ENCODE peak calls at places on chromosomes 3 and 15, in six cellular contexts. Y is neural progenitor cell, W is GM23338, A is hepatocyte, B is PC-3, T is GM23248. Z is an unnamed sample.

GRCh38 chr3:41985018-41985417 is 23.1 kb upstream of the ULK4 start:
- DNase-seq in Y (no peak), W (no peak), A (no peak), B (no peak), T (no peak), Z (no peak)

GRCh38 chr15:66897971-66898370 is 167.4 kb upstream of the SMAD3 start:
- DNase-seq in Y (no peak), W (no peak), A (no peak), B (no peak), T (no peak), Z (no peak)

GRCh38 chr3:11718582-11719405 is 75.1 kb upstream of the VGLL4 start:
- DNase-seq in Y (peak; percentile 25), W (peak; percentile 29), A (peak; percentile 67), B (peak; percentile 52), T (peak; percentile 82), Z (peak; percentile 57)

GRCh38 chr3:156681003-156681402 is 6.6 kb downstream of the TIPARP start:
- DNase-seq in Y (peak; percentile 25), W (peak; percentile 79), A (peak; percentile 73), B (peak; percentile 88), T (peak; percentile 83), Z (peak; percentile 55)

GRCh38 chr3:5021571-5022092 is 42.4 kb downstream of the BHLHE40 start:
- DNase-seq in Y (no peak), W (no peak), A (no peak), B (peak; percentile 96), T (peak; percentile 92), Z (no peak)

GRCh38 chr3:65890328-65890727 is 148.4 kb downstream of the MAGI1 start:
- DNase-seq in Y (no peak), W (no peak), A (no peak), B (no peak), T (no peak), Z (no peak)

GRCh38 chr3:142724682-142725351 is 983 bp downstream of the TRPC1 start:
- DNase-seq in Y (peak; percentile 84), W (peak; percentile 92), A (peak; percentile 64), B (peak; percentile 28), T (peak; percentile 72), Z (no peak)

GRCh38 chr15:84599906-84600305 is 903 bp upstream of the ZSCAN2 start:
- DNase-seq in Y (no peak), W (peak; percentile 35), A (no peak), B (no peak), T (no peak), Z (no peak)

GRCh38 chr3:10557250-10557649 is 51.9 kb upstream of the ATP2B2 start:
- DNase-seq in Y (no peak), W (no peak), A (no peak), B (no peak), T (no peak), Z (no peak)

GRCh38 chr3:126085276-126085675 is 1.4 kb upstream of the SLC41A3 start:
- DNase-seq in Y (no peak), W (no peak), A (no peak), B (no peak), T (no peak), Z (no peak)

GRCh38 chr3:635393-635792 is 438.8 kb downstream of the CHL1 start:
- DNase-seq in Y (no peak), W (no peak), A (no peak), B (no peak), T (no peak), Z (no peak)

GRCh38 chr3:52063026-52063723 is 6.8 kb upstream of the DUSP7 start:
- DNase-seq in Y (no peak), W (no peak), A (no peak), B (no peak), T (no peak), Z (no peak)

GRCh38 chr3:42742688-42743087 is 30.4 kb downstream of the CCDC13 start:
- DNase-seq in Y (no peak), W (no peak), A (no peak), B (no peak), T (no peak), Z (no peak)

GRCh38 chr3:182533394-182533793 is 259.9 kb upstream of the ATP11B start:
- DNase-seq in Y (no peak), W (no peak), A (peak; percentile 14), B (peak; percentile 41), T (no peak), Z (no peak)

GRCh38 chr15:70870066-70870465 is 16.1 kb upstream of the LARP6 start:
- DNase-seq in Y (no peak), W (no peak), A (no peak), B (peak; percentile 54), T (peak; percentile 80), Z (peak; percentile 48)

GRCh38 chr15:100350434-100351226 is 8.9 kb upstream of the ADAMTS17 start:
- DNase-seq in Y (no peak), W (no peak), A (peak; percentile 73), B (peak; percentile 85), T (peak; percentile 80), Z (peak; percentile 35)

GRCh38 chr3:125140817-125141595 is 71.5 kb downstream of the SLC12A8 start:
- DNase-seq in Y (no peak), W (peak; percentile 39), A (no peak), B (no peak), T (no peak), Z (no peak)

GRCh38 chr15:44381223-44381622 is 46.2 kb upstream of the CTDSPL2 start:
- DNase-seq in Y (no peak), W (no peak), A (no peak), B (no peak), T (peak; percentile 19), Z (no peak)

GRCh38 chr3:186361612-186362408 is at the start of gene DGKG:
- DNase-seq in Y (peak; percentile 59), W (peak; percentile 54), A (no peak), B (peak; percentile 29), T (peak; percentile 31), Z (peak; percentile 79)

DNA sequence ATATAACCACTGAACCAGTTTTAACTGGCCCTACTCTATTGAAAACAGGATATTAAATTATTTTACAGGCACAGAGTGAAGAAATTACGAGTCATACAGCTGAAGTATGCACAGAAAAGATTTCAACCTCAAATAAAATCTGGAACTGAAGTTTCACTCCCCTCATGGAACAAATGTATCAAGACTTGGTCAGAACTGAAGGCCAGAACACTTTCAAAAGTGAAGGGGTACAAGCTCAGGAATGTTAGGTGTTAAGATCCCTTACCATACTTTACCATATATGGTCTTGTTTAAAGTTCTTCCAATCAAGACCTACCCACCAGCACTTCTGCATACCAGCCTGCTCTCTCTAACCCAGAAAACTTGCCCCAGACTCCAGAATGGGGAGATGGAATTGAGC is 59.8 kb downstream of the OXSM start:
- DNase-seq in Y (no peak), W (peak; percentile 35), A (no peak), B (peak; percentile 37), T (peak; percentile 61), Z (no peak)
- TF ChIP-seq EZH2phosphoT487 in Y (no peak), W (no peak), A (no peak), B (no peak), T (no peak), Z (no peak)

DNA sequence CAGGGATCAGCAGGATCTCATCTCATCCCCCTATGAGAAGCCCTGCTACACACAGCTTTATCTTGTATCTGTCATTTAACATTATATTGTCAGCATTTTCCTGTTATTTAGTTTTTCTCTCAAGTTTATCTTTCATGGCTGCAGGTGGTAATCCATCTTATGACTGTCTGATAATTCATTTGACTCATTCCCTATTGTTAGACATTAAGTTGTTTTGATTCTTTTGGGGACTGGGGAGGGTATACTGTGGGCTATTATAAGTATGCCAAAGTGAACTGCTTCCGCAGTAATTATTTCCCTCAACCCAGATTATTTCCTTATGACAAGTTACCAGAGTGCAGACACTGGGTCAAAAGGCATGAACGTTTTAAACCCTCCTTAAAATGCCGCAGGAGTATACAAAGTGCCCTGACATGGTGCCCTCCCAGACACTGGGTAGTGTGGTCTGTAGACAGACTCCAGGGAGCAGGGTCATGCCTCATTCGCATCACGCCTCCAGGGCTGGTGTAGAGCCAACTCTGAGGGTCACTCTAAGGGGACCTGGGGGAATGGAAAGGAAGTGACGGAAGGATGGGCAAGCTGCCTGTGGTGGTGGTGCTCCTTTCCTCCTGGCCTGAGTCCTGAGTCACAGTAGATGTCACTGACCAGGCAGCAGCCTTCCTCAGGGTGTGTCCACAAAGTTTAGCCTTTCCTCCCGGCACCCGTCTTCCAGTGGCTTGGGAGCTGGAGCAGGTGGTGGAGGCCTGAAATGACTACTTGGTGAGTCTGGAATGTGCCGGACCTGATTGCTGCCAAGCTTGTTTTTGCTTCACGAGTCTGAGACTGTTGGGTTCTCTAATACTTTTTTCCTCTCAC is 11.6 kb downstream of the GPR160 start:
- DNase-seq in Y (no peak), W (no peak), A (no peak), B (peak; percentile 94), T (peak; percentile 57), Z (no peak)
- H2AFZ ChIP-seq in Y (no peak overlapping the region), W (no peak overlapping the region), A (no peak overlapping the region), B (peak overlapping the region; percentile 63), T (no peak overlapping the region), Z (no peak overlapping the region)

GRCh38 chr3:102079809-102080197 is 230.5 kb downstream of the NFKBIZ start:
- DNase-seq in Y (no peak), W (no peak), A (no peak), B (no peak), T (no peak), Z (no peak)

GRCh38 chr3:102074951-102075350 is 225.6 kb downstream of the NFKBIZ start:
- DNase-seq in Y (no peak), W (no peak), A (no peak), B (no peak), T (no peak), Z (no peak)

GRCh38 chr3:102081587-102082289 is 232.4 kb downstream of the NFKBIZ start:
- DNase-seq in Y (no peak), W (no peak), A (no peak), B (no peak), T (no peak), Z (no peak)

GRCh38 chr3:102083469-102083868 is 234.2 kb downstream of the NFKBIZ start:
- DNase-seq in Y (no peak), W (no peak), A (no peak), B (no peak), T (no peak), Z (no peak)

DNA sequence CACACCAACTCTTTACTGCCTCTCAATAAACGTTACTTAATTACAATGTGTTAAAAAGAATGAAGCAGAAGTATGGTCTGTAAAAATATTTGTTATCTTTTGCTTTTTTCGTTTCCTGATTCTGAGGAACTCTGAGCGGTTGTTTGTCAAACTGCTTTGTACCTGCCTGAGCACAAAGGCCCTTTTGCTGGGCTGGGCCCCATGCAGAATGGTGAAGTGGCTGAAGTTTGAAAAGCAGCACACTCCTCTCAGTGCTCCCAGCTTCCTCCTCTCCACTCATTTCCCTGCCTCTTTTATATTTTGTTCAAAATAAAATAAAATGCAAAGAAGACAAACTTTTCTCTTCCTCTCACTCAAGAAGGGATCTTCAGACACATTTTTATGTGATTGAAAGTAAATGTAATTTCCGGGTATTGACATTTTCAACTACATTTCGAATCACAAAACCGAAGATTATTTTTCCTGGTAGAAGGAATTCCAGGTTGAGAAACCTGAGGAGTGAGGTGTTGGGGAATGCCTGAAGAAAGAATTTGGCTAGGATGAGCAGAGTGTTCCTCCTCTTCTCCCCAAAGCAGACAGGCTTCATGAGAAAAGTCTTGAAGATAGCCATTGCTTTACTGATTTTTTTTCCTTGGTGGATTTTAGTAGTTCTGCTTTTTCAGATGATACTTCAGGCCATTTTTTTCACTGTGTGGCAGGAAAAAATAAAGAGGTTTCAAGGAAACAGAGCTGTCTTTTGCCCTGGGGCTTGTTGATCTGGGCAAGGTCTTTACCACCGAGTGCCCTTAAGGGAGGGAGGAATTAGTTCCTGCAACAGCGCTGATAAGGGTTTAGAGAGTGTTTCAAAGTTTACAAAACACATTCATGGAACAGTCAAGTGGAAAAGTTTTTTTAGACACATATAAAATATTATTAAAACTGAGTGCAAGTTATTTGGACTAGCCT is 229.8 kb downstream of the NFKBIZ start:
- DNase-seq in Y (peak; percentile 33), W (peak; percentile 47), A (no peak), B (peak; percentile 26), T (no peak), Z (peak; percentile 38)
- TF ChIP-seq EZH2phosphoT487 in Y (no peak), W (no peak), A (no peak), B (no peak), T (no peak), Z (no peak)

GRCh38 chr3:129001101-129001816 is at the start of gene EFCC1:
- DNase-seq in Y (peak; percentile 92), W (peak; percentile 83), A (peak; percentile 65), B (no peak), T (peak; percentile 53), Z (no peak)
- H2AFZ ChIP-seq in Y (peak within 1 kb of the TSS; percentile 95), W (peak within 1 kb of the TSS; percentile 98), A (peak within 1 kb of the TSS; percentile 66), B (no peak within 1 kb of the TSS), T (peak within 1 kb of the TSS; percentile 41), Z (no peak within 1 kb of the TSS)

Z was measured in MM.1S.